ENCODE peak calls at places on chromosomes 13 and 19, in five cellular contexts. Q is psoas muscle, E is PC-3, B is heart right ventricle, C is progenitor cell of endocrine pancreas. A is an unnamed sample.

GRCh38 chr13:35909837-35910236 is 221.3 kb downstream of the DCLK1 start:
- DNase-seq in Q (no peak), E (no peak), B (no peak), C (no peak), A (no peak)

GRCh38 chr13:102769679-102770078 is 3.9 kb downstream of the TEX30 start:
- DNase-seq in Q (no peak), E (peak), B (no peak), C (no peak), A (no peak)

GRCh38 chr13:83935566-83935965 is 53.3 kb upstream of the SLITRK1 start:
- DNase-seq in Q (no peak), E (no peak), B (no peak), C (no peak), A (no peak)

GRCh38 chr13:44300895-44301638 is 72.6 kb upstream of the SERP2 start:
- DNase-seq in Q (peak), E (peak), B (peak), C (no peak), A (no peak)

GRCh38 chr19:8489591-8490394 is 12.6 kb downstream of the PRAM1 start:
- DNase-seq in Q (no peak), E (no peak), B (no peak), C (no peak), A (no peak)

GRCh38 chr19:42143341-42144234 is 11.3 kb upstream of the POU2F2 start:
- DNase-seq in Q (no peak), E (peak), B (no peak), C (peak), A (no peak)

GRCh38 chr13:26878465-26878864 is 117.9 kb upstream of the GPR12 start:
- DNase-seq in Q (no peak), E (no peak), B (no peak), C (no peak), A (no peak)

GRCh38 chr19:41548954-41549688 is 26.8 kb upstream of the CEACAM21 start:
- DNase-seq in Q (no peak), E (no peak), B (peak), C (no peak), A (no peak)

GRCh38 chr13:30998548-30999140 is 66.2 kb downstream of the TEX26 start:
- DNase-seq in Q (no peak), E (no peak), B (no peak), C (no peak), A (no peak)

GRCh38 chr19:1019980-1020867 is 699 bp downstream of the TMEM259 start:
- DNase-seq in Q (peak), E (no peak), B (no peak), C (no peak), A (no peak)

GRCh38 chr13:110273254-110273653 is 33.7 kb downstream of the COL4A1 start:
- DNase-seq in Q (no peak), E (no peak), B (no peak), C (no peak), A (no peak)

GRCh38 chr13:70338608-70339007 is 230.4 kb upstream of the KLHL1 start:
- DNase-seq in Q (no peak), E (no peak), B (no peak), C (no peak), A (no peak)

GRCh38 chr19:40235238-40236025 is 8.9 kb upstream of the CCNP start:
- DNase-seq in Q (no peak), E (no peak), B (no peak), C (no peak), A (no peak)
- TF ChIP-seq CTCF in Q (no peak), E (peak), B (no peak), C (peak), A (peak)

DNA sequence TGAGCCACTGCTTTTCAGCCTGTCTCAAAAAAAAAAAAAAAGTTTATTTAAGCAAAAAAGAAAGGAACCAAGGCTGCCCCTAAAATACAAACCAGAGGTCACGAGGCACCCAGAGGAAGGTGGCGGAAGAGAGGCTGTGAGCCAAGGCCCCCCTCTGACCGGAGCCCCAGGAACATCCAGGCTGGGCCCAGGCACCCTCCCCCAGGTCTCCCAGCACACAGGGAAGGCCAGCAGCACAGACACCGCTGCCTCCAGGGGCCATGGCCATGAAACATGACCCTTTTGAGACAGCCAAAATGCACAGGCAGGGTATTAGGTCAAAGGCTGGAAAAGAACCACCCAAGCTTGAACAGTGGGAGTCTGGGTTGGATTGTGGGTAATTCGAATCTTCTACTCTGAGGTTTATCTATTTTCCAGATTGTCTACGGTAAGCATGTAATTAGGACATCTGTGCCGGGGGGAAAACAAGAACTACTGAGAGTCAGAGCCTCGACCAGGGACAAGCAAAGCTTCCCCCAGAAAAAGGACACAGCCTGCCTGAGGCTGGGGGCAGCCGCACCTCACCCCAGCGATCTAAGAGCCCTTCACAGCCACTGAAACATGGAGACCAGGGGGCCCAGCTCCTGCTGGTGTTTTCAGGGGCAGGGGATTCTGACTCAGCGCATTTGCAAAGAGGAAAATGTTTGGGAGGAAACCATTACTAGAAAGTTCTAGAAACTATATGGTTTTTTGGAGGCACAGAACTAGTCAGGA is 8.4 kb downstream of the PEX11G start:
- DNase-seq in Q (no peak), E (no peak), B (no peak), C (no peak), A (no peak)
- TF ChIP-seq CTCF in Q (no peak), E (no peak), B (no peak), C (no peak), A (no peak)

GRCh38 chr13:113002206-113002821 is 33.3 kb downstream of the MCF2L start:
- DNase-seq in Q (no peak), E (no peak), B (no peak), C (no peak), A (no peak)
- TF ChIP-seq CTCF in Q (peak), E (peak), B (peak), C (peak), A (peak)

GRCh38 chr19:35022460-35022859 is 7.8 kb upstream of the SCN1B start:
- DNase-seq in Q (no peak), E (no peak), B (no peak), C (no peak), A (no peak)

GRCh38 chr19:35023428-35023827 is 6.8 kb upstream of the SCN1B start:
- DNase-seq in Q (no peak), E (no peak), B (no peak), C (no peak), A (no peak)

GRCh38 chr19:35025969-35026368 is 4.3 kb upstream of the SCN1B start:
- DNase-seq in Q (no peak), E (no peak), B (no peak), C (no peak), A (no peak)

GRCh38 chr19:35026418-35026817 is 3.9 kb upstream of the SCN1B start:
- DNase-seq in Q (no peak), E (no peak), B (no peak), C (no peak), A (no peak)

DNA sequence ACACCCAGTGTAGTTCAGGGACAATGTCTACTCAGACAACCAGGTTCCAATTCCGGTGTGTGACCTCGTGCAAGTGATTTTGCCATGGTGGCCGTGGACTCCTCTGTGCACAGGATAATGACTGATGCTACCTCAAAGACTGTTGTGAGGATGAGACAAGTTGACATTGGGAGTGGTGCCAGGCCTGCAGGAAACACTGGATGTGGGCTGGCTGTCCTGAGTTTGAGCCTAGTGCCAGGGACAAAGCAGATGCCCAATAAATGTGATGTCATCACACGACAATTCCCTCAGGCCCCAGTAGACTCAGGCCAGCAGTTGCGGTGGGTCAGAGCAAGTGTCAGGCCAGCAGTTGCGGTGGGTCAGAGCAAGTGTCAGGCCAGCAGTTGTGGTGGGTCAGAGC is 6.2 kb upstream of the SCN1B start:
- DNase-seq in Q (no peak), E (no peak), B (no peak), C (no peak), A (no peak)
- TF ChIP-seq CTCF in Q (no peak), E (no peak), B (no peak), C (no peak), A (no peak)

DNA sequence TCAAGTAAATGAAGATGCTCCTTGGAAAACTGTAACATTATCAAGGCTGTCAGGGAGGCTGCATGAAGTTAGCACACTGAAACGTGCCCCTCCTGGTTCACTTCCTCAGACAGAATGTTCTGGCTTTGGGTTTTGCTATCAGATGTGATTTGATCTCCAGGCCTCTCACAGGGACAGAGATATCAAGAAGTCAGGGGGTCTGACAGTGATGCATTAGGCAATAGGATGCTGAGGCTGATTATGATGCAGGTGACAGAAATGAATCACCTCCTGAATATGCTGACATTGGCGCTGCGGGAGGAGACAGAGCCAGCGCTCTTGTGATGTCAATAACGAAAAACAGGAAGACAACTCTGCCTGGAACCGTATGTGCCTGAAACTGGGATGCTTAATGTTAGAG is 278.5 kb downstream of the DCT start:
- DNase-seq in Q (no peak), E (no peak), B (no peak), C (no peak), A (no peak)
- TF ChIP-seq CTCF in Q (no peak), E (no peak), B (no peak), C (no peak), A (no peak)

GRCh38 chr13:51249767-51250741 is 27.9 kb downstream of the FAM124A start:
- DNase-seq in Q (no peak), E (no peak), B (no peak), C (no peak), A (no peak)
- TF ChIP-seq CTCF in Q (peak), E (peak), B (no peak), C (peak), A (peak)

A was measured in type B pancreatic cell.